ENCODE peak calls at places on chromosomes 1 and 21, in seven cellular contexts. Z is GM06990, M is body of pancreas, O is adrenal gland, T is progenitor cell of endocrine pancreas, L is uterus, B is endothelial cell. Q is an unnamed sample.

GRCh38 chr1:154222518-154222917 is 1.8 kb downstream of the UBAP2L start:
- DNase-seq in Z (no peak), M (no peak), O (no peak), T (no peak), L (no peak), B (no peak), Q (no peak)

GRCh38 chr1:181089017-181089776 is 697 bp downstream of the IER5 start:
- DNase-seq in Z (no peak), M (peak; percentile 25), O (peak; percentile 59), T (no peak), L (peak; percentile 39), B (peak; percentile 44), Q (no peak)

GRCh38 chr1:150012611-150013010 is 2.1 kb upstream of the OTUD7B start:
- DNase-seq in Z (no peak), M (no peak), O (no peak), T (no peak), L (no peak), B (no peak), Q (no peak)

GRCh38 chr1:15282038-15282437 is 35.0 kb downstream of the FHAD1 start:
- DNase-seq in Z (no peak), M (no peak), O (no peak), T (no peak), L (no peak), B (no peak), Q (no peak)

GRCh38 chr21:33123396-33124120 is 53.6 kb downstream of the OLIG1 start:
- DNase-seq in Z (no peak), M (no peak), O (no peak), T (no peak), L (no peak), B (no peak), Q (no peak)

GRCh38 chr1:60695633-60696032 is 386.7 kb upstream of the NFIA start:
- DNase-seq in Z (no peak), M (no peak), O (no peak), T (no peak), L (no peak), B (no peak), Q (no peak)

GRCh38 chr1:110677526-110677925 is 2.8 kb upstream of the KCNA3 start:
- DNase-seq in Z (no peak), M (no peak), O (no peak), T (no peak), L (no peak), B (no peak), Q (no peak)

GRCh38 chr1:22751124-22751531 is 40.5 kb downstream of the EPHB2 start:
- DNase-seq in Z (no peak), M (peak; percentile 61), O (no peak), T (no peak), L (no peak), B (no peak), Q (no peak)

GRCh38 chr1:239858058-239858457 is 233.6 kb upstream of the FMN2 start:
- DNase-seq in Z (no peak), M (no peak), O (no peak), T (no peak), L (no peak), B (no peak), Q (no peak)

GRCh38 chr1:80358141-80358540 is 1351.6 kb upstream of the ADGRL4 start:
- DNase-seq in Z (no peak), M (no peak), O (no peak), T (no peak), L (no peak), B (no peak), Q (no peak)

GRCh38 chr21:44083631-44084291 is 23.4 kb upstream of the PWP2 start:
- DNase-seq in Z (no peak), M (peak; percentile 22), O (peak; percentile 22), T (no peak), L (no peak), B (no peak), Q (no peak)

GRCh38 chr1:204450461-204451257 is 39.0 kb upstream of the PPP1R15B start:
- DNase-seq in Z (no peak), M (peak; percentile 51), O (no peak), T (no peak), L (no peak), B (no peak), Q (no peak)

GRCh38 chr1:235783148-235783776 is 83.4 kb downstream of the LYST start:
- DNase-seq in Z (no peak), M (no peak), O (no peak), T (no peak), L (no peak), B (no peak), Q (no peak)

GRCh38 chr1:22210636-22211035 is 67.7 kb upstream of the WNT4 start:
- DNase-seq in Z (no peak), M (no peak), O (no peak), T (no peak), L (no peak), B (no peak), Q (no peak)

GRCh38 chr1:22628698-22629444 is 7.6 kb upstream of the C1QA start:
- DNase-seq in Z (no peak), M (no peak), O (no peak), T (no peak), L (no peak), B (no peak), Q (no peak)

GRCh38 chr1:222071313-222071886 is 329.5 kb upstream of the DUSP10 start:
- DNase-seq in Z (no peak), M (peak; percentile 34), O (no peak), T (no peak), L (no peak), B (no peak), Q (no peak)

GRCh38 chr1:65963161-65963888 is 170.6 kb downstream of the PDE4B start:
- DNase-seq in Z (no peak), M (no peak), O (no peak), T (no peak), L (no peak), B (no peak), Q (no peak)

GRCh38 chr1:30190481-30191153 is 532.8 kb downstream of the MATN1 start:
- DNase-seq in Z (no peak), M (no peak), O (no peak), T (no peak), L (no peak), B (no peak), Q (no peak)

GRCh38 chr1:30188329-30188728 is 535.1 kb downstream of the MATN1 start:
- DNase-seq in Z (no peak), M (no peak), O (no peak), T (no peak), L (no peak), B (no peak), Q (no peak)

GRCh38 chr1:30188999-30189398 is 534.4 kb downstream of the MATN1 start:
- DNase-seq in Z (no peak), M (no peak), O (no peak), T (no peak), L (no peak), B (no peak), Q (no peak)

GRCh38 chr1:30191154-30191702 is 532.2 kb downstream of the MATN1 start:
- DNase-seq in Z (no peak), M (peak; percentile 48), O (peak; percentile 47), T (no peak), L (peak; percentile 38), B (no peak), Q (no peak)

GRCh38 chr1:30189818-30190480 is 533.4 kb downstream of the MATN1 start:
- DNase-seq in Z (no peak), M (no peak), O (no peak), T (no peak), L (no peak), B (no peak), Q (no peak)
- TF ChIP-seq CTCF in Z (no peak), M (no peak), O (no peak), T (no peak), L (no peak), B (no peak), Q (no peak)

DNA sequence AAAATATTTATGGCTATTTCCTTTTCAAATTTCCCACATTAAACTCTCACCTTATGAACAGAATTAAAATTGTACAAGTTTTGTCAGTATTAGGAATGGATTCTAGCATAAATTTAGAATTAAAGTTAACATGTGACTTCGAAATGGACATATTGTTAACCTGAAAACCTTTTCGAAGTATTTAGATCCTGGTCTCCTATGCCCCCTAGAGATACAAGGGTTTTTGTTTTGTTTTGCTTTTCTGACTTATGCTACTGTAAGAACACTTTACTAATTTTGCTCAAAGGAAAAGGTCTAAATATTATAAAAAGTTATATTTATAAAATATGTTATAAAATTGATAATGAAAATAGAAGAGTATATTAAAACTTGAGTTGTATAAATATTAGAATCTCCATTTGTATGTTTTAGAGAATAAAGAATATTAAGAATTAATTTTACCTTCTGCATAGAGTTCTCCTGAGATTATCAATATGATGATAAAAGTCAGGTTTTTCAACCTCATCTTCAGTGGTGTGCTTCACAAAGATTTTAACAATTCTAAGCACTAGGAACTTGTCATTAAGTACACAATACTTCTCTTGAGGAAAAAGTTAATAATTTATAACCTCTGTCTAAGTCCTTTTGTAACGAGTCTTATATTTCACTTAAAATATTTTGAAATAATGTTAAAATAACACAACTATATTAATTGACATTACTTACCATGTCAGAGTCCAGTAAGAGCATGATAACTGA is at the start of gene F13B:
- DNase-seq in Z (no peak), M (no peak), O (no peak), T (no peak), L (no peak), B (no peak), Q (no peak)
- TF ChIP-seq CTCF in Z (no peak), M (no peak), O (no peak), T (no peak), L (no peak), B (no peak), Q (no peak)

DNA sequence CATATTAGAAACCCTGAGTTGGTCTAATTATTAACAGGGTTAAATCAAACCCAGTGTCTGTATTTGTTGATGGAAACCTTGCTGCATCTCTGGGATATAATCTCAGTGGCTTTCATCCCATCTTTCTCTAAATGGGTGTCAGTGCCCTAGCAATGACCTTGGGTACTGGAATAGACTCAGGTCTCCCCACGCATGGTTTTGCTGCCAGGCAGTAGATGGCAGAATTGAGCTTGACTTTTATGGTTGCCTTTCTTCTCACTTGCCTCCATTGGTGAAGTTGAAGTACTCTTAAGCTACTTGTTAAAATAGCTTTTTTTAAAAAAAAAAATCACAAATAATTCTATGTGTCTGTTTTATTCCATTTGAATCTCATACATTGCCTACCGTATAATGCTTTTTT is 81.8 kb upstream of the HMCN1 start:
- DNase-seq in Z (no peak), M (no peak), O (no peak), T (no peak), L (no peak), B (no peak), Q (no peak)
- TF ChIP-seq CTCF in Z (peak; percentile 36), M (no peak), O (no peak), T (peak; percentile 11), L (no peak), B (no peak), Q (no peak)

GRCh38 chr1:224181453-224181810 is 1.6 kb upstream of the DEGS1 start:
- DNase-seq in Z (no peak), M (no peak), O (no peak), T (no peak), L (no peak), B (no peak), Q (no peak)

GRCh38 chr1:224180783-224181452 is 2.1 kb upstream of the DEGS1 start:
- DNase-seq in Z (no peak), M (no peak), O (no peak), T (no peak), L (no peak), B (no peak), Q (no peak)

GRCh38 chr1:224183591-224184312 is 712 bp downstream of the DEGS1 start:
- DNase-seq in Z (peak; percentile 85), M (peak; percentile 53), O (peak; percentile 57), T (peak; percentile 39), L (peak; percentile 59), B (peak; percentile 50), Q (peak; percentile 79)

GRCh38 chr1:224182057-224182865 is 779 bp upstream of the DEGS1 start:
- DNase-seq in Z (no peak), M (no peak), O (no peak), T (no peak), L (no peak), B (no peak), Q (peak; percentile 85)

GRCh38 chr1:224182866-224183590 is at the start of gene DEGS1:
- DNase-seq in Z (peak; percentile 91), M (peak; percentile 84), O (peak; percentile 88), T (peak; percentile 63), L (peak; percentile 78), B (peak; percentile 83), Q (peak; percentile 96)
- TF ChIP-seq CTCF in Z (no peak), M (no peak), O (no peak), T (no peak), L (no peak), B (no peak), Q (no peak)